ENCODE peak calls at places on chromosomes 7 and 10, in eight cellular contexts. F is foreskin keratinocyte, V is thoracic aorta, S is transverse colon, C is A673, O is mammary epithelial cell, J is A549, M is ovary. I is an unnamed sample. For H3K4me1, the result is how much of the 10 kb centered on the place peaks cover.

GRCh38 chr7:130363156-130363847 is 17.0 kb upstream of the CPA1 start:
- DNase-seq in F (peak), V (peak), S (no peak), C (no peak), O (peak), J (peak), M (no peak), I (no peak)

GRCh38 chr10:34864156-34865075 is 49.3 kb upstream of the PARD3 start:
- DNase-seq in F (no peak), V (no peak), S (no peak), C (no peak), O (no peak), J (no peak), M (no peak), I (no peak)

GRCh38 chr7:12764355-12765000 is 77.0 kb downstream of the ARL4A start:
- DNase-seq in F (no peak), V (no peak), S (no peak), C (peak), O (no peak), J (no peak), M (no peak), I (no peak)

GRCh38 chr7:111113263-111114017 is 22.5 kb downstream of the LRRN3 start:
- DNase-seq in F (peak), V (no peak), S (no peak), C (peak), O (peak), J (peak), M (no peak), I (no peak)

GRCh38 chr10:28248092-28248491 is 54.8 kb downstream of the MPP7 start:
- DNase-seq in F (peak), V (no peak), S (no peak), C (no peak), O (peak), J (no peak), M (no peak), I (no peak)

GRCh38 chr7:1986366-1987083 is 246.2 kb downstream of the MAD1L1 start:
- DNase-seq in F (no peak), V (no peak), S (no peak), C (no peak), O (no peak), J (no peak), M (no peak), I (no peak)

GRCh38 chr10:49744924-49745605 is 17.1 kb downstream of the OGDHL start:
- DNase-seq in F (no peak), V (no peak), S (no peak), C (no peak), O (no peak), J (no peak), M (no peak), I (peak)

GRCh38 chr7:129144834-129145668 is 544 bp downstream of the TSPAN33 start:
- DNase-seq in F (no peak), V (no peak), S (no peak), C (no peak), O (no peak), J (no peak), M (no peak), I (no peak)

GRCh38 chr7:33108931-33109757 is at the start of gene RP9:
- DNase-seq in F (peak), V (no peak), S (peak), C (peak), O (peak), J (peak), M (peak), I (no peak)

GRCh38 chr7:130896051-130896881 is 162.3 kb upstream of the KLF14 start:
- DNase-seq in F (no peak), V (no peak), S (no peak), C (peak), O (no peak), J (no peak), M (no peak), I (no peak)

GRCh38 chr7:98211221-98211675 is at the start of gene BHLHA15:
- DNase-seq in F (no peak), V (no peak), S (peak), C (peak), O (no peak), J (peak), M (no peak), I (no peak)

GRCh38 chr10:7525314-7526016 is 114.6 kb upstream of the SFMBT2 start:
- DNase-seq in F (peak), V (no peak), S (peak), C (peak), O (peak), J (peak), M (peak), I (no peak)

GRCh38 chr10:69629897-69630650 is at the start of gene FAM241B:
- DNase-seq in F (peak), V (no peak), S (peak), C (peak), O (peak), J (peak), M (peak), I (peak)

GRCh38 chr10:69333205-69333604 is 54.9 kb downstream of the HK1 start:
- DNase-seq in F (peak), V (no peak), S (no peak), C (peak), O (peak), J (no peak), M (no peak), I (no peak)

DNA sequence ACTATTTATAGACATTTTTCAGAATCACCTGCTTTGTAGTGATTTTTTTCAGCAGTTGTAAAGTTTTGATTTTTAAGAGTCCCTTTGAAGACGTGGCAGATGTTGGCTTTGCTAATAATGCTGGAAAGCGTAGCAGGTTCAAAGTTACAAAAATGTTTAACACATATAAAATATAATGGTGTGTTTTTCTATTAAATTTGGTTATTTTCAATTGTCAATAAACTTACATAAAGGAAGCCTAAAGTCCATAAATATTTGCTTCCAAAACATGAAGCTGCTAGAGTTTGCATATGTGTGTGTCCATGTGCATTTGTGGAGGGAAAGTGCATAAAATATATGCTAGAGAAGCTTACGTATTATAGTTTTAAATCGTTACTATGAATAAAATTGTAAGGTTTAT is 3.7 kb downstream of the MEOX2 start:
- DNase-seq in F (no peak), V (no peak), S (no peak), C (no peak), O (no peak), J (no peak), M (no peak), I (no peak)
- H3K27ac ChIP-seq in F (no peak), V (no peak), S (no peak), C (no peak), O (no peak), J (no peak), M (no peak), I (peak)

DNA sequence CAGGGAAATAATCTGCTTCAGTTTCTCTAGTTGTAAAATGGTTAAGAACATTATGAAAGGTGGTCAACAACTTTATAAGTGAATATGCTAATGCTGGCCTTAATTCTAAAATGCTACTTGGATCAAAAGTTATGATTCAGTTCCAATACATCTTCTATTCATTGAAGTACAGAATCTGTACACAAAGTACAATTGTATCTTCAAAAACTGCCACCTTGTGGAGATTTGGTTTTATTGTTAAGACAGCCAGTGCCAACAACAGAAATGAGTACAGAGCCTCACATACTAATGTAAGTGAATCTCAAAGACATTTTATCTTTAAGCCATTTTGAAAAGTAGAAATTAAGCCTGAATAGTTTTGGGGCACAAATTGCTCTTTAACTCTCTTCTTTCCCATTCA is 194.0 kb downstream of the CFTR start:
- DNase-seq in F (peak), V (no peak), S (no peak), C (peak), O (peak), J (peak), M (no peak), I (no peak)
- TF ChIP-seq CTCF in F (peak), V (no peak), S (peak), C (peak), O (peak), J (peak), M (no peak), I (peak)

GRCh38 chr7:50330701-50331100 is 26.2 kb downstream of the IKZF1 start:
- DNase-seq in F (no peak), V (no peak), S (no peak), C (no peak), O (no peak), J (no peak), M (no peak), I (no peak)
- H3K4me1 ChIP-seq in F (under half), V (under half), S (under half), C (under half), O (under half), J (under half), M (under half), I (under half)

GRCh38 chr7:99615989-99616358 is 772 bp upstream of the ZSCAN25 start:
- DNase-seq in F (no peak), V (no peak), S (no peak), C (no peak), O (no peak), J (no peak), M (no peak), I (no peak)
- H3K27ac ChIP-seq in F (no peak), V (peak), S (peak), C (no peak), O (no peak), J (peak), M (no peak), I (peak)

I was measured in right atrium auricular region.